ENCODE peak calls at places on chromosomes 1 and 21, in ten cellular contexts. I is uterus, M is heart right ventricle, D is fibroblast of lung, E is upper lobe of right lung, A is OCI-LY7, Q is ovary, V is GM23338, L is thoracic aorta, T is cardiac muscle cell. G is an unnamed sample.

GRCh38 chr1:54380285-54380882 is 25.8 kb downstream of the SSBP3 start:
- DNase-seq in T (no peak), D (no peak), Q (no peak), A (no peak), V (no peak), I (no peak), E (no peak), M (no peak), L (no peak), G (no peak)

GRCh38 chr1:167227934-167228378 is 7.3 kb downstream of the POU2F1 start:
- DNase-seq in A (no peak), L (no peak), V (peak; percentile 67), Q (no peak), D (no peak), I (no peak), T (peak; percentile 32), M (no peak), E (no peak), G (no peak)

GRCh38 chr1:214192825-214193643 is 87.9 kb upstream of the SMYD2 start:
- DNase-seq in V (no peak), Q (no peak), M (no peak), A (no peak), T (peak; percentile 22), D (no peak), L (no peak), I (no peak), E (no peak), G (peak; percentile 91)

GRCh38 chr1:39509360-39510009 is 18.0 kb downstream of the BMP8A start:
- DNase-seq in A (peak; percentile 71), L (no peak), M (peak; percentile 44), E (no peak), T (peak; percentile 82), Q (peak; percentile 90), I (peak; percentile 52), D (peak; percentile 31), V (peak; percentile 28), G (no peak)

GRCh38 chr1:159000627-159001026 is 9.1 kb upstream of the IFI16 start:
- DNase-seq in Q (peak; percentile 88), E (peak; percentile 69), A (no peak), V (peak; percentile 54), I (peak; percentile 95), M (peak; percentile 71), D (peak; percentile 97), T (peak; percentile 96), L (peak; percentile 54), G (peak; percentile 71)

GRCh38 chr1:218705911-218706893 is 361.1 kb downstream of the TGFB2 start:
- DNase-seq in D (peak; percentile 84), E (no peak), L (no peak), Q (no peak), A (no peak), M (no peak), T (peak; percentile 94), I (peak; percentile 53), V (no peak), G (no peak)

GRCh38 chr1:181538836-181539235 is 55.5 kb downstream of the CACNA1E start:
- DNase-seq in Q (no peak), M (no peak), I (no peak), L (no peak), A (no peak), V (no peak), T (no peak), E (no peak), D (no peak), G (no peak)

GRCh38 chr21:45981641-45982255 is at the start of gene COL6A1:
- DNase-seq in A (no peak), I (peak; percentile 80), T (peak; percentile 85), L (no peak), M (peak; percentile 78), V (peak; percentile 52), Q (peak; percentile 84), E (peak; percentile 80), D (no peak), G (peak; percentile 73)

GRCh38 chr1:111227434-111227833 is at the start of gene CHI3L2:
- DNase-seq in M (no peak), Q (no peak), L (no peak), T (peak; percentile 80), E (no peak), A (no peak), V (no peak), D (peak; percentile 59), I (no peak), G (no peak)

GRCh38 chr1:111228748-111229126 is 1.2 kb downstream of the CHI3L2 start:
- DNase-seq in V (no peak), E (no peak), D (no peak), M (no peak), T (no peak), A (no peak), L (no peak), I (no peak), Q (no peak), G (no peak)

GRCh38 chr1:111225091-111225490 is 2.4 kb upstream of the CHI3L2 start:
- DNase-seq in M (no peak), T (no peak), V (no peak), E (no peak), D (no peak), L (no peak), A (no peak), Q (no peak), I (no peak), G (no peak)

GRCh38 chr1:111225717-111226400 is 1.7 kb upstream of the CHI3L2 start:
- DNase-seq in I (no peak), V (no peak), T (peak; percentile 48), E (no peak), A (no peak), M (no peak), D (no peak), Q (no peak), L (no peak), G (peak; percentile 60)

DNA sequence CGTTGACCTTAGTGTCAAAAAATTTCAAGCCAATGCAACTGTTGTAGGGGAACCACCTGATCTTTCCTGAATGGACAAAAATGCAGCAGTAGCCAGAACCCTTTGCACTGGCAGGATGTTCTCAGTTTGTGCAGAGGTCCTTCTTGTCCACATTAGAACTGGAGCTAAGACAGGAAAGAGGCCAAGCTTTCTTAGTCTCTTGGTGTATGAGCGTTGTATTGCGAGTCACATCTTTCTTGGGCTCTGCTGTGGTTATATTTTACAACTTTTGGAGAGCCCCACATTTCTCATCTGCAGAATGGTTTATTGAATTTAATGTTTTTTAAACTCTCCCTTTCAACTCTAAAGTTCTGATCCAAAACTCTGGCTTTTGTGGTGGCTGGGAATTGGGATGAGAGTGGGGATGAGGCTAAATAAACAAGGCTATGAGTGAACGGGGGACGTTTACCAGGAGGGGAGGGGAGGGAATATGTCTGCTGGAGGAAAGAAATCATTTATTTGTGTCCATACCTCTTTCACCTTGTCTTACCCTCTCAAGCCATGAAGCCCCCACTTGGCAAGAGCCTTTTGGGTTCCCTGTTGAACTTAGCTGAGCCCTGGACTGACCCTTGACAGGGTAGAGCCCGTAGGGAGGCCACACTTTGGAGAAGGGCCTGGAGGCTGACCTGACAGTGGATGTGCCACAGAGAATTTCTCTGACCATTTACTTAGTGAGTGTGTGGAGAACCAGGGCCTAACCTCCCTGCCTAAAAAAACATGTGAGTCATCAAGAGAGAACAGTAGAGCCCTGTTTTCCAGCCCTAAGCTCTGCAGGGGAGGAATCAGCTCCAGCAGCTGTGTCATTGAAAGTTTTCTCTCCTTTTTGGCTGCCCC is 598 bp downstream of the CHI3L2 start:
- DNase-seq in E (no peak), T (peak; percentile 94), M (no peak), A (no peak), D (peak; percentile 92), V (no peak), Q (peak; percentile 39), I (no peak), L (no peak), G (peak; percentile 57)
- H3K4me1 ChIP-seq in E (peaks cover 26% of the 10 kb centered on the region), T (no peaks in the 10 kb centered on the region), M (peaks cover 25% of the 10 kb centered on the region), A (peaks cover 66% of the 10 kb centered on the region), D (no peaks in the 10 kb centered on the region), V (peaks cover 9% of the 10 kb centered on the region), Q (peaks cover 4% of the 10 kb centered on the region), I (no peaks in the 10 kb centered on the region), L (peaks cover 17% of the 10 kb centered on the region), G (peaks cover 30% of the 10 kb centered on the region)

DNA sequence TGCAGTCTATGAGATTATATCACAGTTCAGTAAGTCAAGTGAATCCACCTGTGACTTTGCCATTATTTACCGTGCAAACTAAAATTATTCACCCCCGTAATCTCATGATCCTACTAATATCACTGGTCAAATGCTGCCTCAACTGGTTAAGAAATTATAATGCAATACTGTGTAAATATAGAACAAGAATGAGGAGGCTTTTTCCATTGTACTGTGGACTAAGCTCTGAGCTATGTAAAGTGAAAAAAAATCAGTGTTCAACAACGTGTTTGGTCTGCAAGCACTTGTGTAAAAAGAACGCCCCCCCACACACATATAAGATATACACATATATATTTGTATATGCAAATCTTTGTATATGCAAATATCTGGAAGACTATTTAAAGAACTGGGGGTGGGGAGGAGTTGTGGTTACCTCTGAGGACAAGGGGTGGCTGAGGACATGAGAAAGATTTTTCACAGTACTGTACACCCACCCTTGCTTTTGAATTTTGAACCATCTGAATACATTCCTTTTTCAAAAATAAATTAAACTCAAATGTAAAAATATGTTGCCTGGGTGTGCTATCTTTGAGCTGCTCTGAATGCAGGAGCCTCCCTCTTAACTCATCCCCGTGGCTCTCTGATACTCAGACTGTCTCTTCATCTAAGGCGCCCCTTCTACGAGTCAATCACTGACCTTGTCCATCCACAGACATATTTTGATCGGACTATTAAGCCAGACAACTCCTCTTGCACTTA is 57.0 kb downstream of the PTP4A2 start:
- DNase-seq in I (no peak), Q (no peak), A (peak; percentile 76), D (no peak), E (no peak), L (no peak), M (no peak), V (no peak), T (no peak), G (no peak)
- TF ChIP-seq CTCF in I (no peak), Q (no peak), A (peak; percentile 43), D (no peak), E (no peak), L (no peak), M (no peak), V (no peak), T (no peak), G (no peak)

GRCh38 chr21:27258222-27258621 is 291.3 kb upstream of the ADAMTS5 start:
- DNase-seq in L (no peak), V (no peak), I (no peak), Q (no peak), M (no peak), D (no peak), E (no peak), T (no peak), A (no peak), G (no peak)
- H3K4me1 ChIP-seq in L (no peaks in the 10 kb centered on the region), V (no peaks in the 10 kb centered on the region), I (no peaks in the 10 kb centered on the region), Q (no peaks in the 10 kb centered on the region), M (no peaks in the 10 kb centered on the region), D (no peaks in the 10 kb centered on the region), E (no peaks in the 10 kb centered on the region), T (no peaks in the 10 kb centered on the region), A (no peaks in the 10 kb centered on the region), G (no peaks in the 10 kb centered on the region)

GRCh38 chr1:34013136-34013535 is 149.3 kb downstream of the HMGB4 start:
- DNase-seq in L (no peak), E (no peak), Q (no peak), A (no peak), M (no peak), I (no peak), V (no peak), T (no peak), D (no peak), G (no peak)

GRCh38 chr1:34019741-34020552 is 145.1 kb downstream of the CSMD2 start:
- DNase-seq in Q (no peak), E (no peak), D (no peak), M (no peak), T (no peak), V (peak; percentile 38), L (no peak), I (no peak), A (no peak), G (no peak)

GRCh38 chr1:34009340-34009975 is 145.6 kb downstream of the HMGB4 start:
- DNase-seq in L (no peak), V (no peak), M (no peak), T (peak; percentile 2), Q (no peak), D (no peak), A (no peak), I (no peak), E (no peak), G (no peak)

GRCh38 chr1:34013958-34014737 is 150.3 kb downstream of the HMGB4 start:
- DNase-seq in D (no peak), V (peak; percentile 79), T (peak; percentile 6), E (peak; percentile 70), I (no peak), M (peak; percentile 33), L (peak; percentile 4), Q (no peak), A (no peak), G (peak; percentile 58)
- TF ChIP-seq CTCF in D (peak; percentile 40), V (peak; percentile 86), T (peak; percentile 34), E (peak; percentile 54), I (no peak), M (no peak), L (peak; percentile 53), Q (no peak), A (peak; percentile 67), G (peak; percentile 34)